ENCODE peak calls at places on chromosomes 4 and X, in four cellular contexts. W is sigmoid colon, C is breast epithelium, V is transverse colon. S is an unnamed sample. For H3K4me1, the result is how much of the 10 kb centered on the place peaks cover.

GRCh38 chr4:156217236-156217635 is 263.6 kb upstream of the CTSO start:
- DNase-seq in W (no peak), C (no peak), V (no peak), S (no peak)

GRCh38 chrX:20263474-20263873 is 3.2 kb downstream of the RPS6KA3 start:
- DNase-seq in V (no peak), C (no peak), W (no peak), S (no peak)

GRCh38 chr4:40214661-40215418 is 18.0 kb downstream of the RHOH start:
- DNase-seq in C (no peak), V (no peak), W (no peak), S (no peak)

GRCh38 chrX:42028113-42028512 is 104.8 kb upstream of the CASK start:
- DNase-seq in W (no peak), V (no peak), C (no peak), S (no peak)

GRCh38 chrX:140355922-140356321 is 148.9 kb downstream of the SOX3 start:
- DNase-seq in C (no peak), W (no peak), V (no peak), S (no peak)

GRCh38 chr4:113945906-113946305 is 33.5 kb downstream of the ARSJ start:
- DNase-seq in W (no peak), V (no peak), C (no peak), S (no peak)

GRCh38 chr4:21596521-21596920 is 352.1 kb downstream of the KCNIP4 start:
- DNase-seq in W (no peak), V (no peak), C (no peak), S (no peak)

GRCh38 chr4:70676554-70677090 is 10.3 kb upstream of the JCHAIN start:
- DNase-seq in V (no peak), W (no peak), C (no peak), S (no peak)

GRCh38 chrX:15055146-15055930 is 182.1 kb downstream of the MOSPD2 start:
- DNase-seq in W (no peak), C (no peak), V (no peak), S (no peak)

GRCh38 chrX:72201836-72202536 is 20.4 kb downstream of the PIN4 start:
- DNase-seq in V (no peak), C (no peak), W (no peak), S (no peak)

GRCh38 chr4:130210871-130211270 is 1114.9 kb downstream of the C4orf33 start:
- DNase-seq in V (no peak), W (no peak), C (no peak), S (no peak)

GRCh38 chrX:16278927-16279326 is 111.6 kb downstream of the MAGEB17 start:
- DNase-seq in V (no peak), W (no peak), C (no peak), S (no peak)

GRCh38 chr4:186688150-186688943 is 35.3 kb downstream of the FAT1 start:
- DNase-seq in C (no peak), V (no peak), W (no peak), S (no peak)

GRCh38 chr4:124181045-124181444 is 531.5 kb downstream of the ANKRD50 start:
- DNase-seq in W (no peak), C (no peak), V (no peak), S (no peak)

GRCh38 chr4:183658362-183659028 is 490 bp downstream of the RWDD4 start:
- DNase-seq in V (peak), C (no peak), W (peak), S (peak)

GRCh38 chr4:96009720-96010119 is 169.8 kb downstream of the PDHA2 start:
- DNase-seq in C (no peak), W (no peak), V (no peak), S (no peak)

GRCh38 chr4:141580523-141580922 is 55.9 kb upstream of the IL15 start:
- DNase-seq in V (no peak), C (no peak), W (no peak), S (no peak)

GRCh38 chr4:52866734-52867133 is 4.6 kb downstream of the RASL11B start:
- DNase-seq in C (no peak), W (no peak), V (no peak), S (no peak)

GRCh38 chr4:158315706-158316105 is 105.4 kb downstream of the TMEM144 start:
- DNase-seq in V (no peak), C (no peak), W (no peak), S (no peak)

GRCh38 chr4:11548529-11549176 is 120.0 kb upstream of the HS3ST1 start:
- DNase-seq in V (no peak), C (no peak), W (no peak), S (no peak)

GRCh38 chrX:24150051-24150790 is 692 bp downstream of the ZFX start:
- DNase-seq in V (peak), W (peak), C (peak), S (peak)

GRCh38 chrX:24148535-24149345 is 789 bp upstream of the ZFX start:
- DNase-seq in C (no peak), W (peak), V (no peak), S (peak)

GRCh38 chrX:24151513-24151912 is 2.0 kb downstream of the ZFX start:
- DNase-seq in W (no peak), C (no peak), V (no peak), S (no peak)

GRCh38 chrX:24148118-24148517 is 1.4 kb upstream of the ZFX start:
- DNase-seq in C (no peak), W (no peak), V (no peak), S (no peak)

GRCh38 chrX:24149346-24150050 is at the start of gene ZFX:
- DNase-seq in V (peak), C (peak), W (peak), S (peak)
- H3K4me1 ChIP-seq in V (half or more), C (under half), W (half or more), S (under half)

GRCh38 chr4:15001248-15001824 is 945 bp upstream of the CPEB2 start:
- DNase-seq in C (peak), W (peak), V (peak), S (peak)
- TF ChIP-seq POLR2AphosphoS5 in C (no peak), W (peak), V (no peak), S (peak)

DNA sequence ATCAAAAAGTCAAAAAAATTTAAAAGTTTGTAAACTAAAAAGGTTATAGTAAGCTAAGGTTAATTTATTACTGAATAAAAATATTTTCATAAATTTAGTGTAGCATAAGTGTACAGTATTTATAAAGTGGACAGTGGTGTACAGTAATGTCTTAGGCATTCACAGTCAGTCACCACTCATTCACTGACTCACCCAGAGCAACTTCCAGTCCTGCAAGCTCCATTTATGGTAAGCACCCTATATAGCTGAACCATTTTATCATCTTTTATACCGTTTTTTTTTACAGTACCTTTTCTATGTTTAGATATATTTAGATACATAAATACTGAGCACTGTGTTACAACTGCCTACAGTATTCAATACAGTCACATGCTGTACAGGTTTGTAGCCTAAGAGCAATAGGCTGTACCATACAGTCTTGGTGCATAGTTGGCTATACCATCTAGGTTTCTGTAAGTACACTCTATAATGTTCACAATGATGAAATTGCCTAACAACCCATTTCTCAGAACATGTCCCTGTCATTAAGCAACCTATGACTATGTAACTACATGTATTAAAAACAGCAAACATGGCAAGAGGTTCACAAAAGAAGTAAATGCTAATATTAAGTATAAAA is 18.6 kb downstream of the ACSL4 start:
- DNase-seq in W (no peak), V (no peak), C (no peak), S (no peak)
- H3K27ac ChIP-seq in W (no peak), V (no peak), C (no peak), S (no peak)

DNA sequence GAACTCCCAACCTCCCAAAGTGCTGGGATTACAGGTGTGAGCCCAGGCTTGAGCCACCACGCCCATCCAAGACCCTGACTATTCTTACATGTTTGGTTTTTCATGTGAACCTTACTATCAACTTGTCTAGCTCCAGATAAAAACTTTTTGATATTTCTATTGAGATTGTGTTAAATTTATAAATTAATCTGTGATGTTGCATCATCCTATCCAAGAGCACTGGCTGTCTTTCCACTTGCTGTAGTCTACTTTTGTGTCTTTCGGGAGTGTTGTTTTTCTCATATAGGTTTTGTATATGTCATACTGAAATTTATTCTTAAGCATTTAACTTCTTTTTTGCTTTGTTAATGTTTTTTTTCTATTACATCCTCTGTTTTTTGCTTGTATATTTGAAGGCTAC is 34.6 kb downstream of the BRCC3 start:
- DNase-seq in W (no peak), C (no peak), V (no peak), S (no peak)
- H3K4me1 ChIP-seq in W (under half), C (under half), V (under half), S (under half)

DNA sequence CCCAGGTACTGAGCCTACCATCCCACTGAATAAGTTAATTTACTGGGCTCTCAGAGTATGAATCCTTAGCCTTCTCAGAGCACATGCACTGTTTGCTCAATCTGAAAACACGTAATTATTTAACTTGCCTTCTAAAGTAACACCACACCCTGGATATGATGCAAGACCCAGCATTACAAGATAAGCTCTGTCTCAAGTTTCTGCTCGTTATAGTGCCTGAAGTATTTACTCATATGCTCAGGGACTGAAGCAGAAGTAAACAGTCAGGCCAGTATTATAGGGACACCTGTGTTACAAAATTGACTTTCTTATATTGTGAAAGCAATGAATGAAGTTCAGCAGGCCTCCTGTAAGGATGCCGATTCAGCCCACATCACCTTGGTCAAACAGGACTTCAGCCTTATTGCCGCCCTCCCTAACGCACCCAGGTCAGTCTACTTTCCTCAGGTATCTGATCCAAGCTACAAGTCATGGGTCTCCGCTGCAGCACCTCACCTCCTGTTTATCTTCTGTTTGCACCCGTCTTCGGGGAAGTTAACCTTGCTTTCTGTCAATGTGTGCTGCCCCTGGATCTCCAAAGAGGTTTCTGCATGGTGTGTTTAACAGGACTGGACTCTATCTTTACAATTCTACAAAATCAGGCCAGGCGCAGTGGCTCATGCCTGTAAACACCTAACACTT is 42.9 kb upstream of the KLF3 start:
- DNase-seq in C (no peak), W (no peak), V (peak), S (peak)
- TF ChIP-seq POLR2AphosphoS5 in C (no peak), W (no peak), V (peak), S (peak)

DNA sequence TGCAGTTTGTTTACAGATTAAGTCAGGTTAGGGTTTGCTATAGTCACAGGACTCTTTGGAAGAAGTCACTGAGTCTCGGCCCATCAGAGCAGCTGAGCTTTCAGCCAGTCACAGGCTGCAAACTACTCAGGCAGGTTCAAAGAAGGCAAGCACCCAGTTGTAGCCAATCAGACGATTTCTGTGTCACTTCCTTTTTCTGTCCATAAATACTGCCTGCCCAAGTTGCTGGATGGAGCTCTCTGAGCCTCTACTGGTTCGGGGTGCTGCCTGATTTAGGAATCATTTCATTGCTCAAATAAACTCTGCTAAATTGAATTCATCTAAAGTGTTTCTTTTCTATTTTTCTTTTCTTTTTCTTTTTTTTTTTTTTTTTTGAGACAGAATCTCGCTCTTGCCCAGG is 7.3 kb upstream of the SH3BP2 start:
- DNase-seq in C (no peak), V (no peak), W (peak), S (peak)
- H3K27ac ChIP-seq in C (no peak), V (no peak), W (no peak), S (no peak)

GRCh38 chr4:85823295-85823694 is 348.3 kb downstream of the ARHGAP24 start:
- DNase-seq in C (no peak), W (no peak), V (no peak), S (no peak)

GRCh38 chr4:85828295-85828910 is 353.5 kb downstream of the ARHGAP24 start:
- DNase-seq in W (no peak), V (no peak), C (no peak), S (no peak)

GRCh38 chr4:85824166-85824945 is 349.4 kb downstream of the ARHGAP24 start:
- DNase-seq in V (no peak), W (no peak), C (no peak), S (no peak)

GRCh38 chr4:85829276-85830051 is 354.5 kb downstream of the ARHGAP24 start:
- DNase-seq in W (no peak), C (no peak), V (no peak), S (no peak)

DNA sequence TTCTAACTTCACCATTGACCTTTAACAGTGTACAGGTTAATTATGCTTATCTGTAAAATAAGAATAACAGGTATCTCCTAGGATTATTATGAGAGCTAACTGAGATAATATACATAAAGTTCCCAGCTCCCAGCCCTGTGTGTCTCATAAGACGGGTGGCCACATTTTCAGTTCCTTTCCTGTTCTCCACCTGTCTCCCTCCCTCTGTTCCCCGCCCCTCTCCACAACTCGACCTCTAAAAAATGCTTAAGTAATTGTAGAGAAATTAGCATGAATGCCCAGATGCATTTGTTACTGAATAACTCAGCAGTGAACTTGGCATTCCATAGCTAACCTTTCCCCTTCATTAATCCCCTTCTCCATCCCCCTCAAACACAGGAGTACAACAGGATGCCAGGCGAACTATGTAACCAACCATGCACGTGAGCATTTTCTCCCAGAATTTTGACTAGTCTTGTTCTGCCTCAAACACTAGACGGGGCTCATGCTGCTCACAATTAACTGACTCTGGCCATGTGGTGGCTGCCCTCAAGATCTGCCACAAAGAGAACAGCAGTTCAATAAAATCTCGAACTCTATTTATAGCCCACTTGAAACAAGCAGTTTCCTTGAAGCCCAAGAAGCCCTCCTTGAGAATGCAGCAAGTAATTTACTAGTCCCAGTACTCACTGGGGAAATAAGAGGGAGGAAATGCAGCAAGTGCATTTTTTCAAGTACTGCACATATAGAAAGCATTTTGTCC is 351.2 kb downstream of the ARHGAP24 start:
- DNase-seq in C (no peak), W (no peak), V (peak), S (no peak)
- H3K4me1 ChIP-seq in C (under half), W (under half), V (under half), S (under half)

S was measured in upper lobe of left lung.